ENCODE peak calls at places on chromosomes 4 and X, in four cellular contexts. N, K, C and Y are unnamed samples.

GRCh38 chrX:39162322-39162721 is 361.1 kb downstream of the MID1IP1 start:
- DNase-seq in N (no peak), K (no peak), C (no peak), Y (no peak)

GRCh38 chrX:64580035-64580434 is 184.8 kb upstream of the MTMR8 start:
- DNase-seq in C (no peak), N (no peak), K (no peak), Y (no peak)

GRCh38 chr4:102867278-102868152 is 1.3 kb upstream of the CISD2 start:
- DNase-seq in K (no peak), C (peak; percentile 21), N (no peak), Y (no peak)

GRCh38 chr4:1584498-1584897 is 99.6 kb downstream of the FAM53A start:
- DNase-seq in N (no peak), K (no peak), C (no peak), Y (no peak)

GRCh38 chr4:75327804-75328512 is 186.2 kb downstream of the RCHY1 start:
- DNase-seq in K (peak; percentile 32), N (no peak), C (no peak), Y (no peak)

GRCh38 chrX:106959897-106960296 is 39.7 kb downstream of the CLDN2 start:
- DNase-seq in K (no peak), N (peak; percentile 31), C (no peak), Y (no peak)

GRCh38 chr4:7049295-7049694 is 6.1 kb downstream of the TADA2B start:
- DNase-seq in K (no peak), N (no peak), C (no peak), Y (no peak)

GRCh38 chrX:130091976-130092522 is 18.2 kb downstream of the ELF4 start:
- DNase-seq in N (no peak), K (no peak), C (peak; percentile 90), Y (peak; percentile 58)

GRCh38 chr4:9997881-9998280 is 23.4 kb downstream of the SLC2A9 start:
- DNase-seq in C (no peak), N (no peak), K (no peak), Y (no peak)

GRCh38 chr4:169260217-169260866 is 10.4 kb downstream of the SH3RF1 start:
- DNase-seq in N (no peak), K (no peak), C (no peak), Y (no peak)

GRCh38 chrX:154348646-154349358 is 25.6 kb downstream of the FLNA start:
- DNase-seq in C (peak; percentile 12), N (no peak), K (peak; percentile 39), Y (no peak)

GRCh38 chr4:170025523-170026252 is 507 bp downstream of the MFAP3L start:
- DNase-seq in C (no peak), K (peak; percentile 24), N (no peak), Y (peak; percentile 60)

GRCh38 chr4:41611881-41612871 is 74.2 kb downstream of the LIMCH1 start:
- DNase-seq in K (no peak), N (no peak), C (no peak), Y (no peak)

GRCh38 chr4:71550220-71551190 is 211.7 kb downstream of the SLC4A4 start:
- DNase-seq in K (no peak), C (no peak), N (peak; percentile 88), Y (no peak)

GRCh38 chr4:144351306-144351705 is 210.8 kb upstream of the GYPA start:
- DNase-seq in K (no peak), C (no peak), N (no peak), Y (no peak)

GRCh38 chrX:122094611-122095010 is 1047.2 kb downstream of the GLUD2 start:
- DNase-seq in C (no peak), N (peak; percentile 20), K (no peak), Y (no peak)

GRCh38 chr4:151114986-151115385 is 15.6 kb downstream of the RPS3A start:
- DNase-seq in K (no peak), C (no peak), N (no peak), Y (no peak)

GRCh38 chrX:140724337-140725105 is 15.0 kb downstream of the LINC00632 start:
- DNase-seq in C (no peak), K (no peak), N (no peak), Y (no peak)

GRCh38 chr4:168634276-168634802 is 137.5 kb downstream of the PALLD start:
- DNase-seq in C (no peak), N (peak; percentile 97), K (peak; percentile 58), Y (no peak)

GRCh38 chr4:108369035-108369655 is 200.4 kb upstream of the LEF1 start:
- DNase-seq in C (no peak), N (no peak), K (no peak), Y (no peak)
- H3K27me3 ChIP-seq in C (no peaks in the 10 kb centered on the region), N (peaks cover 3% of the 10 kb centered on the region), K (no peaks in the 10 kb centered on the region), Y (peaks cover 21% of the 10 kb centered on the region)

DNA sequence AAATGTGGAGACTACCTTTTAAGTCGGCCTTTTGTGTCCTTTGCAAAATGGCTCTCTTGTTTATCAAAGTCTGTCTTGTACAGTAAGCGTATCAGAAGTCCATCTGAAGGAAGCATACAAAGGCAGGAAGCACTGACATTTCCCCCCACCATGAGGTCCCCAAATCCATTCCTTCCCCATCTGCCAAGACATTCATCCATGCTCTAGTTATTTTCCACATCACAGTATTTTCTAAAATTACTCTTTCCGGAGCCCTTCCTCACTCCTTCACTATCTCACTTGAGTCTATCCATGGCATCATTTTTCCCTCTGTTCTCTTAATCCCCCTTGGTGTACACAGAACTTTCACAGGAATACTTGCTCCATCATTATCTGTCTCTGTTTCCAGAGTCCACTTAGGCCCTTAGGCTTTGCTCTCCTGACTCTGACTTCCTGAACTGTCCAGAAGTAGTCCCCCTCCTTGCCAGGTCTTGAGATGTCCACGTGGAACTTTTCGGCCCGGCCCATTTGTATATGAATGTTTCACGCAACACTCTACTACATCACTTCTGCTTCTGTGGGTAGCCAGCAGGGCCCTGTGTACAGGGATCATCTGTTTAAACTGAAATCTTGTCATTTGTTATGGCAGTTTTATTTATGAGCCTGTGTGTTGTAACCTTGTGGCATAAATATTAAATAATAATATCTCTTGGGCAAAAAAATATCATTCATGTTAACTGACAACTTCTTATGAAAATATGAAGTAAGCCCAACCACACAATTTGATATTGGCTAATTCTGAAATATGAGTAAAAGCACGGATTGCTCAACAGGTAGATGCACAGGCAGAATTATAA is 2.0 kb downstream of the SEL1L3 start:
- DNase-seq in N (no peak), K (no peak), C (no peak), Y (no peak)
- H3K4me3 ChIP-seq in N (no peak overlapping the region), K (no peak overlapping the region), C (peak overlapping the region; percentile 71), Y (no peak overlapping the region)

GRCh38 chr4:8227771-8228318 is 28.8 kb downstream of the SH3TC1 start:
- DNase-seq in N (no peak), K (no peak), C (no peak), Y (no peak)
- H3K27me3 ChIP-seq in N (no peaks in the 10 kb centered on the region), K (no peaks in the 10 kb centered on the region), C (no peaks in the 10 kb centered on the region), Y (no peaks in the 10 kb centered on the region)

GRCh38 chrX:13661735-13662536 is 9.0 kb downstream of the TCEANC start:
- DNase-seq in K (no peak), N (no peak), C (no peak), Y (no peak)
- H3K4me3 ChIP-seq in K (peak overlapping the region; percentile 8), N (no peak overlapping the region), C (peak overlapping the region; percentile 21), Y (no peak overlapping the region)

GRCh38 chrX:10525381-10525780 is 95.0 kb downstream of the MID1 start:
- DNase-seq in K (no peak), C (no peak), N (no peak), Y (no peak)
- H3K27me3 ChIP-seq in K (no peaks in the 10 kb centered on the region), C (no peaks in the 10 kb centered on the region), N (no peaks in the 10 kb centered on the region), Y (no peaks in the 10 kb centered on the region)

DNA sequence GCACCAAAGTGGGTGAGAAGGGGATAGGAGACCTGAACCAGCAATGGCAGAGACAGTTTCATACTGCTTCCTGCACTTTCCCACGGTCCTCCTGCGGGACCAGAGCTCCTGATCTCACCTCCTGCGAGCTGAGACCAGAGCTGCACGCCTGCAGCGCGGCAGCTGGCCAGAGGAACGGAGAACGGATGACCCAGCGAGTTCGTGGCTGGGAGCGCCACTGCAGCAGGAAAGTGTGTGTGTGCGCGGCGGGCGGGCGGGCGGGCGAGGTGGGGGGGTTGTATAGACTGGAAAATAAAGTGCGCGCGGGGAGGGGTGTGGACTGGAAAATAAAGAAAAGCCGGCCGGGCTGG is 16.5 kb downstream of the MCF2 start:
- DNase-seq in C (peak; percentile 5), K (no peak), N (no peak), Y (no peak)
- H3K4me3 ChIP-seq in C (no peak overlapping the region), K (no peak overlapping the region), N (peak overlapping the region; percentile 49), Y (no peak overlapping the region)

GRCh38 chr4:3484057-3484973 is 21.2 kb downstream of the DOK7 start:
- DNase-seq in N (no peak), C (peak; percentile 41), K (no peak), Y (no peak)
- H3K27me3 ChIP-seq in N (peaks cover 28% of the 10 kb centered on the region), C (no peaks in the 10 kb centered on the region), K (no peaks in the 10 kb centered on the region), Y (no peaks in the 10 kb centered on the region)

GRCh38 chr4:115664285-115664684 is 550.9 kb upstream of the NDST4 start:
- DNase-seq in N (no peak), K (no peak), C (no peak), Y (peak; percentile 96)
- H3K4me3 ChIP-seq in N (no peak overlapping the region), K (no peak overlapping the region), C (no peak overlapping the region), Y (no peak overlapping the region)